ENCODE peak calls at places on chromosomes 16 and 17, in nine cellular contexts. One of them, this sample, is unnamed.

GRCh38 chr16:53007095-53007494 is 45.6 kb downstream of the CHD9NB start:
- DNase-seq in fibroblast of villous mesenchyme: no peak
- DNase-seq in AG10803: no peak
- DNase-seq in brain microvascular endothelial cell: no peak
- DNase-seq in Calu3: no peak
- DNase-seq in HCT116: no peak
- DNase-seq in activated B cell treated with CpG ODN at 0.5 μM for 24 hours: no peak
- DNase-seq in body of pancreas: no peak
- DNase-seq in neural progenitor cell: peak; percentile 23
- DNase-seq in this sample: no peak

GRCh38 chr17:66310528-66311148 is 8.2 kb downstream of the PRKCA start:
- DNase-seq in activated B cell treated with CpG ODN at 0.5 μM for 24 hours: no peak
- DNase-seq in neural progenitor cell: peak; percentile 13
- DNase-seq in brain microvascular endothelial cell: no peak
- DNase-seq in body of pancreas: no peak
- DNase-seq in Calu3: no peak
- DNase-seq in AG10803: no peak
- DNase-seq in HCT116: no peak
- DNase-seq in fibroblast of villous mesenchyme: no peak
- DNase-seq in this sample: no peak

GRCh38 chr17:61361084-61361483 is 38.6 kb upstream of the TBX2 start:
- DNase-seq in neural progenitor cell: no peak
- DNase-seq in activated B cell treated with CpG ODN at 0.5 μM for 24 hours: no peak
- DNase-seq in Calu3: no peak
- DNase-seq in HCT116: no peak
- DNase-seq in brain microvascular endothelial cell: no peak
- DNase-seq in body of pancreas: no peak
- DNase-seq in fibroblast of villous mesenchyme: peak; percentile 92
- DNase-seq in AG10803: peak; percentile 86
- DNase-seq in this sample: no peak

GRCh38 chr17:77373298-77374169 is 232.8 kb downstream of the SEC14L1 start:
- DNase-seq in brain microvascular endothelial cell: no peak
- DNase-seq in AG10803: no peak
- DNase-seq in activated B cell treated with CpG ODN at 0.5 μM for 24 hours: peak; percentile 31
- DNase-seq in fibroblast of villous mesenchyme: peak; percentile 47
- DNase-seq in body of pancreas: peak; percentile 44
- DNase-seq in neural progenitor cell: peak; percentile 78
- DNase-seq in HCT116: no peak
- DNase-seq in Calu3: no peak
- DNase-seq in this sample: no peak

GRCh38 chr16:27720731-27721547 is 171.0 kb downstream of the KATNIP start:
- DNase-seq in AG10803: no peak
- DNase-seq in body of pancreas: no peak
- DNase-seq in neural progenitor cell: peak; percentile 38
- DNase-seq in HCT116: no peak
- DNase-seq in fibroblast of villous mesenchyme: no peak
- DNase-seq in activated B cell treated with CpG ODN at 0.5 μM for 24 hours: no peak
- DNase-seq in brain microvascular endothelial cell: no peak
- DNase-seq in Calu3: no peak
- DNase-seq in this sample: no peak

GRCh38 chr17:3049705-3050295 is 13.6 kb downstream of the OR1D5 start:
- DNase-seq in activated B cell treated with CpG ODN at 0.5 μM for 24 hours: no peak
- DNase-seq in HCT116: no peak
- DNase-seq in neural progenitor cell: no peak
- DNase-seq in body of pancreas: no peak
- DNase-seq in AG10803: no peak
- DNase-seq in brain microvascular endothelial cell: no peak
- DNase-seq in Calu3: no peak
- DNase-seq in fibroblast of villous mesenchyme: no peak
- DNase-seq in this sample: no peak

GRCh38 chr17:10776372-10776771 is 27.5 kb downstream of the TMEM238L start:
- DNase-seq in neural progenitor cell: no peak
- DNase-seq in fibroblast of villous mesenchyme: no peak
- DNase-seq in body of pancreas: no peak
- DNase-seq in brain microvascular endothelial cell: no peak
- DNase-seq in AG10803: no peak
- DNase-seq in activated B cell treated with CpG ODN at 0.5 μM for 24 hours: no peak
- DNase-seq in HCT116: no peak
- DNase-seq in Calu3: no peak
- DNase-seq in this sample: no peak

GRCh38 chr16:78783570-78784079 is 684.2 kb downstream of the WWOX start:
- DNase-seq in neural progenitor cell: no peak
- DNase-seq in Calu3: no peak
- DNase-seq in activated B cell treated with CpG ODN at 0.5 μM for 24 hours: no peak
- DNase-seq in body of pancreas: no peak
- DNase-seq in AG10803: no peak
- DNase-seq in HCT116: no peak
- DNase-seq in brain microvascular endothelial cell: no peak
- DNase-seq in fibroblast of villous mesenchyme: no peak
- DNase-seq in this sample: no peak

GRCh38 chr17:59355695-59356323 is 24.4 kb downstream of the YPEL2 start:
- DNase-seq in AG10803: peak; percentile 72
- DNase-seq in body of pancreas: no peak
- DNase-seq in neural progenitor cell: no peak
- DNase-seq in fibroblast of villous mesenchyme: no peak
- DNase-seq in brain microvascular endothelial cell: no peak
- DNase-seq in activated B cell treated with CpG ODN at 0.5 μM for 24 hours: no peak
- DNase-seq in HCT116: no peak
- DNase-seq in Calu3: no peak
- DNase-seq in this sample: no peak

GRCh38 chr17:4436381-4436780 is 2.6 kb downstream of the SPNS3 start:
- DNase-seq in body of pancreas: no peak
- DNase-seq in activated B cell treated with CpG ODN at 0.5 μM for 24 hours: no peak
- DNase-seq in brain microvascular endothelial cell: no peak
- DNase-seq in fibroblast of villous mesenchyme: no peak
- DNase-seq in HCT116: no peak
- DNase-seq in AG10803: no peak
- DNase-seq in neural progenitor cell: no peak
- DNase-seq in Calu3: no peak
- DNase-seq in this sample: no peak

GRCh38 chr16:25106567-25107465 is 4.7 kb upstream of the LCMT1 start:
- DNase-seq in neural progenitor cell: peak; percentile 95
- DNase-seq in fibroblast of villous mesenchyme: peak; percentile 85
- DNase-seq in Calu3: peak; percentile 94
- DNase-seq in AG10803: peak; percentile 82
- DNase-seq in activated B cell treated with CpG ODN at 0.5 μM for 24 hours: peak; percentile 72
- DNase-seq in body of pancreas: peak; percentile 97
- DNase-seq in brain microvascular endothelial cell: peak; percentile 85
- DNase-seq in HCT116: peak; percentile 79
- DNase-seq in this sample: peak; percentile 81

GRCh38 chr16:25110392-25110947 is 1.1 kb upstream of the LCMT1 start:
- DNase-seq in activated B cell treated with CpG ODN at 0.5 μM for 24 hours: no peak
- DNase-seq in AG10803: no peak
- DNase-seq in neural progenitor cell: no peak
- DNase-seq in body of pancreas: no peak
- DNase-seq in fibroblast of villous mesenchyme: peak; percentile 31
- DNase-seq in HCT116: no peak
- DNase-seq in Calu3: no peak
- DNase-seq in brain microvascular endothelial cell: no peak
- DNase-seq in this sample: no peak

GRCh38 chr16:25109643-25110042 is 1.9 kb upstream of the LCMT1 start:
- DNase-seq in neural progenitor cell: no peak
- DNase-seq in fibroblast of villous mesenchyme: peak; percentile 97
- DNase-seq in brain microvascular endothelial cell: peak; percentile 98
- DNase-seq in Calu3: peak; percentile 67
- DNase-seq in body of pancreas: peak; percentile 68
- DNase-seq in HCT116: peak; percentile 87
- DNase-seq in AG10803: peak; percentile 93
- DNase-seq in activated B cell treated with CpG ODN at 0.5 μM for 24 hours: no peak
- DNase-seq in this sample: no peak

GRCh38 chr16:25107466-25107792 is 4.1 kb upstream of the LCMT1 start:
- DNase-seq in body of pancreas: no peak
- DNase-seq in fibroblast of villous mesenchyme: no peak
- DNase-seq in AG10803: no peak
- DNase-seq in activated B cell treated with CpG ODN at 0.5 μM for 24 hours: no peak
- DNase-seq in brain microvascular endothelial cell: no peak
- DNase-seq in Calu3: no peak
- DNase-seq in HCT116: no peak
- DNase-seq in neural progenitor cell: no peak
- DNase-seq in this sample: no peak

DNA sequence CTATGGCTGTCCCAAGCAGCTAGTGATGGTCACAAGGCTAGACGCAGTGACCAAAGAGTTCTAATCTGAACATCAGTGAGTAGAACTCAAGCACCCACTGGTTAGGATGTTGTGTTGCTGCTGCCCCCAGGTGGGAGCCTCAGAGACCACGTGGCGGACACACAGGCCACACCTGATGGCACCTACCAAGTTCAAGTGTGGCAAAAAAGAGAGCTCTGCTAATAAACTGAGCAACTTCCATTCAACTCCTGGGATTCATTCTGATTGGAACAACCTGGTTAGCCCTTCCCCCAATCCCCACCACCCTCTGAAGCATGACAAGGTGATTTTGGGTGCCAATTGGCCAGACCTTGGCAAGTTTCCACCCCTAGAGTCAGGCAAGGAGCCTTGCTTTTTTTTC is 3.5 kb upstream of the LCMT1 start:
- DNase-seq in body of pancreas: no peak
- DNase-seq in neural progenitor cell: no peak
- DNase-seq in brain microvascular endothelial cell: no peak
- DNase-seq in fibroblast of villous mesenchyme: no peak
- DNase-seq in Calu3: peak; percentile 45
- DNase-seq in AG10803: no peak
- DNase-seq in activated B cell treated with CpG ODN at 0.5 μM for 24 hours: no peak
- DNase-seq in HCT116: no peak
- DNase-seq in this sample: no peak
- TF ChIP-seq CTCF in body of pancreas: no peak
- TF ChIP-seq CTCF in neural progenitor cell: no peak
- TF ChIP-seq CTCF in brain microvascular endothelial cell: peak; percentile 29
- TF ChIP-seq CTCF in fibroblast of villous mesenchyme: no peak
- TF ChIP-seq CTCF in Calu3: no peak
- TF ChIP-seq CTCF in AG10803: no peak
- TF ChIP-seq CTCF in activated B cell treated with CpG ODN at 0.5 μM for 24 hours: no peak
- TF ChIP-seq CTCF in HCT116: peak; percentile 9
- TF ChIP-seq CTCF in this sample: peak; percentile 12

DNA sequence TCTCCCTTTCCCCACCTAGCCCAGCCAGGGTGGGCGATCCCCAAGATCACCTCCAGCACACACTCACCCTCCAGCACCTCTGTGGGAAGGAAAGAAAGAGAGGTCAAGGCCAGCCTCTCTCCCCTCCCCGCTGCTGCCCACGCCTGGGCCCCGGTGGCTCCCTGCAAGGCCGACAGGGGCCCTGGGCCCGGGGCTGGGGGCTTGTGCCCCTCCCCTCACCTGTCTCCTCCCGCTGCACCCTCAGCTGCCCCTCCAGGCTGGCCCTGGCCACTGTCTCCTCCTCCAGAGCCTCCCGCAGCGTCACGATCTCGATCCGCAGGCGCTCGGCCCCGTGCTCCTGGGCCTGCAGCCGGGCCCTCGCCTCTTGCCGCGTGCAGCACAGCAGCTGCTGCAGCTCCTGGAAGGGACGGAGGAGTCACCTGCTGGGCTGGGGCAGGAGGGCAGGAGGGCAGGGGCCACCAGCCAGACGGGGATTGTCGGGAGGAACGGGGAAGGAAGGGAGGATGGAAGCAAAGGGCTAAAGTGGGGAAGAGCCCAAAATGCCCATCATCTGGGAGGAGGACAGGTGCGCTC is 19.2 kb downstream of the RABEP2 start:
- DNase-seq in brain microvascular endothelial cell: no peak
- DNase-seq in fibroblast of villous mesenchyme: no peak
- DNase-seq in activated B cell treated with CpG ODN at 0.5 μM for 24 hours: no peak
- DNase-seq in AG10803: no peak
- DNase-seq in body of pancreas: no peak
- DNase-seq in HCT116: no peak
- DNase-seq in Calu3: no peak
- DNase-seq in neural progenitor cell: no peak
- DNase-seq in this sample: no peak
- TF ChIP-seq CTCF in brain microvascular endothelial cell: no peak
- TF ChIP-seq CTCF in fibroblast of villous mesenchyme: no peak
- TF ChIP-seq CTCF in activated B cell treated with CpG ODN at 0.5 μM for 24 hours: no peak
- TF ChIP-seq CTCF in AG10803: no peak
- TF ChIP-seq CTCF in body of pancreas: no peak
- TF ChIP-seq CTCF in HCT116: no peak
- TF ChIP-seq CTCF in Calu3: no peak
- TF ChIP-seq CTCF in neural progenitor cell: no peak
- TF ChIP-seq CTCF in this sample: no peak

GRCh38 chr16:65876624-65877023 is 489.9 kb upstream of the CDH5 start:
- DNase-seq in brain microvascular endothelial cell: no peak
- DNase-seq in neural progenitor cell: no peak
- DNase-seq in fibroblast of villous mesenchyme: no peak
- DNase-seq in HCT116: no peak
- DNase-seq in AG10803: no peak
- DNase-seq in activated B cell treated with CpG ODN at 0.5 μM for 24 hours: no peak
- DNase-seq in body of pancreas: no peak
- DNase-seq in Calu3: no peak
- DNase-seq in this sample: no peak
- TF ChIP-seq CTCF in brain microvascular endothelial cell: no peak
- TF ChIP-seq CTCF in neural progenitor cell: no peak
- TF ChIP-seq CTCF in fibroblast of villous mesenchyme: no peak
- TF ChIP-seq CTCF in HCT116: no peak
- TF ChIP-seq CTCF in AG10803: no peak
- TF ChIP-seq CTCF in activated B cell treated with CpG ODN at 0.5 μM for 24 hours: no peak
- TF ChIP-seq CTCF in body of pancreas: no peak
- TF ChIP-seq CTCF in Calu3: no peak
- TF ChIP-seq CTCF in this sample: no peak

GRCh38 chr17:34306466-34306865 is 12.8 kb upstream of the CCL8 start:
- DNase-seq in AG10803: peak; percentile 75
- DNase-seq in HCT116: no peak
- DNase-seq in Calu3: peak; percentile 15
- DNase-seq in body of pancreas: peak; percentile 30
- DNase-seq in neural progenitor cell: peak; percentile 35
- DNase-seq in fibroblast of villous mesenchyme: peak; percentile 57
- DNase-seq in brain microvascular endothelial cell: peak; percentile 16
- DNase-seq in activated B cell treated with CpG ODN at 0.5 μM for 24 hours: no peak
- DNase-seq in this sample: no peak
- TF ChIP-seq CTCF in AG10803: peak; percentile 69
- TF ChIP-seq CTCF in HCT116: no peak
- TF ChIP-seq CTCF in Calu3: no peak
- TF ChIP-seq CTCF in body of pancreas: no peak
- TF ChIP-seq CTCF in neural progenitor cell: peak; percentile 56
- TF ChIP-seq CTCF in fibroblast of villous mesenchyme: peak; percentile 43
- TF ChIP-seq CTCF in brain microvascular endothelial cell: peak; percentile 46
- TF ChIP-seq CTCF in activated B cell treated with CpG ODN at 0.5 μM for 24 hours: no peak
- TF ChIP-seq CTCF in this sample: no peak

DNA sequence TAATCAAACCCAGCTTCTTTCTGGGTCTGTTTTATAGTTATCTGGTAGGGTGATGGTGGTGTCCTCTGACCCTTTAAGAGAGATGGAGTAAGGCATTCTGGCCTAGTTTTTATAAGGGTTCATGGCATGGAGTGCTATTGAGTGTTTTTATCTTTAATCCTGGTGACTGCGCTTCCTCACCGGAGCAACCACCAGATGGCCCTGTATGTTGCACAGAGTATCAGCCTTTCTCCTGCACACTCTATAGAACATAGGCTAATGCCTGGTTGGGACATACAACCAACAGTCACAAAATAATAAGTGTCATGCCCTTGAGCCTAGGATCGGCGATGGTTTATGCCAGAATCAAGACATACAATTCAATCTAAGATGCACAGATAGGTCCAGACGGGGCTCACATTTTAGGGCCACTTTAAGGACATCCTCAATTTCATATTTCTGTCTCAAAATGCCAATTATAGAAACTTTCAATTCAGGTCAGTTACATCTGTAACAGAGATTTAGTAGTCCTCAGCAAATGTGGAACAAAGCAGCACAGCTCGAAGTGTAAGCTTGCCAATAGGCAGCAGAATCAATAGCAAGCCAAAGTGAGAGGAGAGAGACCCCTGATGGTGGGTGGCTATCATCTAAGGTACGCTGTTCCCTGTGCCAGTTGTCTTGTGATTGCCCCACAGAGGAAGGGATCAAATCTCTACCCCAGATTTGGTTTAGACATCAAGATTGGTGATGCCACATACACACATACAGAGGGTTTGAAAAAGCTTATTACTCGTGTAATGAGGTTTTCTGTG is 37.2 kb upstream of the HOXB9 start:
- DNase-seq in brain microvascular endothelial cell: no peak
- DNase-seq in body of pancreas: no peak
- DNase-seq in Calu3: no peak
- DNase-seq in activated B cell treated with CpG ODN at 0.5 μM for 24 hours: no peak
- DNase-seq in HCT116: no peak
- DNase-seq in neural progenitor cell: no peak
- DNase-seq in AG10803: no peak
- DNase-seq in fibroblast of villous mesenchyme: no peak
- DNase-seq in this sample: no peak
- TF ChIP-seq CTCF in brain microvascular endothelial cell: peak; percentile 34
- TF ChIP-seq CTCF in body of pancreas: no peak
- TF ChIP-seq CTCF in Calu3: no peak
- TF ChIP-seq CTCF in activated B cell treated with CpG ODN at 0.5 μM for 24 hours: no peak
- TF ChIP-seq CTCF in HCT116: peak; percentile 8
- TF ChIP-seq CTCF in neural progenitor cell: peak; percentile 20
- TF ChIP-seq CTCF in AG10803: no peak
- TF ChIP-seq CTCF in fibroblast of villous mesenchyme: peak; percentile 39
- TF ChIP-seq CTCF in this sample: no peak

This sample was measured in natural killer cell.